ENCODE peak calls at places on chromosomes 4 and X, in six cellular contexts. I is A549, Y is tibial artery, N is right cardiac atrium, B is uterus, L is GM23248. Q is an unnamed sample. For H3K9me3 and H3K4me1, the result is how much of the 10 kb centered on the place peaks cover.

GRCh38 chrX:28584025-28584424 is 3.2 kb upstream of the IL1RAPL1 start:
- DNase-seq in L (no peak), I (no peak), Y (no peak), B (no peak), N (no peak), Q (no peak)

GRCh38 chrX:22758807-22759481 is 240.8 kb upstream of the DDX53 start:
- DNase-seq in B (no peak), N (no peak), L (no peak), I (no peak), Y (no peak), Q (no peak)

GRCh38 chrX:140360924-140361323 is 143.9 kb downstream of the SOX3 start:
- DNase-seq in Y (no peak), B (no peak), L (no peak), N (no peak), I (no peak), Q (peak)

GRCh38 chr4:24488399-24489164 is 95.8 kb downstream of the DHX15 start:
- DNase-seq in Y (peak), I (peak), N (peak), B (peak), L (peak), Q (peak)

GRCh38 chrX:115690554-115691216 is 129.7 kb downstream of the PLS3 start:
- DNase-seq in N (no peak), B (peak), Y (peak), I (peak), L (peak), Q (peak)

GRCh38 chr4:148092316-148093014 is 349.7 kb downstream of the NR3C2 start:
- DNase-seq in N (no peak), B (no peak), Y (no peak), I (no peak), L (no peak), Q (no peak)

GRCh38 chr4:11685481-11685880 is 256.8 kb upstream of the HS3ST1 start:
- DNase-seq in N (no peak), Y (no peak), L (no peak), B (no peak), I (no peak), Q (no peak)

GRCh38 chrX:51144828-51145442 is 187.7 kb upstream of the NUDT10 start:
- DNase-seq in L (peak), B (no peak), Y (no peak), I (peak), N (no peak), Q (peak)

GRCh38 chr4:879730-880079 is 52.4 kb downstream of the GAK start:
- DNase-seq in N (no peak), Y (no peak), B (no peak), L (no peak), I (no peak), Q (no peak)

GRCh38 chrX:63525491-63525890 is 174.4 kb upstream of the SPIN4 start:
- DNase-seq in N (no peak), B (no peak), Y (no peak), I (no peak), L (no peak), Q (peak)

GRCh38 chrX:151759041-151759440 is 24.5 kb downstream of the CNGA2 start:
- DNase-seq in N (no peak), B (no peak), L (no peak), I (no peak), Y (no peak), Q (no peak)

GRCh38 chr4:20520901-20521300 is 179.4 kb upstream of the PACRGL start:
- DNase-seq in I (no peak), N (no peak), B (no peak), L (peak), Y (no peak), Q (no peak)

GRCh38 chr4:150501019-150501727 is 80.8 kb upstream of the MAB21L2 start:
- DNase-seq in N (no peak), B (no peak), I (peak), L (peak), Y (no peak), Q (no peak)

GRCh38 chr4:1250527-1250812 is 1.5 kb upstream of the CTBP1 start:
- DNase-seq in L (no peak), N (peak), I (no peak), B (no peak), Y (no peak), Q (no peak)

GRCh38 chrX:39681885-39682284 is 415.9 kb downstream of the BCOR start:
- DNase-seq in N (no peak), Y (no peak), L (no peak), B (no peak), I (no peak), Q (no peak)

GRCh38 chrX:39677987-39678840 is 419.5 kb downstream of the BCOR start:
- DNase-seq in L (no peak), B (no peak), Y (no peak), I (no peak), N (peak), Q (no peak)

GRCh38 chrX:39678914-39679313 is 418.8 kb downstream of the BCOR start:
- DNase-seq in L (no peak), Y (no peak), N (no peak), B (no peak), I (no peak), Q (no peak)

GRCh38 chrX:39679497-39680157 is 418.1 kb downstream of the BCOR start:
- DNase-seq in I (no peak), B (no peak), N (no peak), L (no peak), Y (no peak), Q (no peak)

GRCh38 chrX:39682778-39683177 is 415.0 kb downstream of the BCOR start:
- DNase-seq in I (no peak), L (no peak), B (no peak), N (no peak), Y (no peak), Q (peak)
- H3K9me3 ChIP-seq in I (under half), L (under half), B (under half), N (under half), Y (under half), Q (under half)

GRCh38 chr4:6273661-6273990 is 4.0 kb downstream of the WFS1 start:
- DNase-seq in N (no peak), L (no peak), I (no peak), B (no peak), Y (no peak), Q (peak)

GRCh38 chr4:6275898-6276563 is 6.4 kb downstream of the WFS1 start:
- DNase-seq in I (no peak), Y (peak), L (no peak), B (no peak), N (no peak), Q (no peak)

GRCh38 chr4:6272863-6273660 is 3.4 kb downstream of the WFS1 start:
- DNase-seq in N (no peak), Y (no peak), B (peak), I (peak), L (peak), Q (no peak)

GRCh38 chr4:6277139-6277802 is 7.6 kb downstream of the WFS1 start:
- DNase-seq in L (no peak), B (peak), I (no peak), Y (no peak), N (no peak), Q (no peak)

DNA sequence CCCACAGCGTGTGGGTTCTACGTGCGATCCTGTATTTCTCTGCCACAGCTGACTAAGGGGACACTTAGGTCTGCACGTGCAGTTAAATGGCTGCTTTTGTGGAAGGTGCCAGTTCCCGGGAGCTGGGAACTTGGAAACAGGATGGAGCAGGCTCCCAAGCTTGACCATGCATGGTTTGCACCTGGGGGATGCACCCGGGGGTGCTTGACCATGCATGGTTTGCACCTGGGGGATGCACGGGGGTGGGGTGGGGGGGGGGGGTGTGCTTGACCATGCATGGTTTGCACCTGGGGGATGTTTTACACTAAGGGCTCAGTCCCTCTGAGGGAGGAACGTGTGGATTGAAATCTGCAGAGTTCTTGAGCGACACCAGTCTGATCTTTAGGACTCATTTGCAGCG is 5.7 kb downstream of the WFS1 start:
- DNase-seq in L (no peak), I (no peak), B (no peak), Y (no peak), N (no peak), Q (no peak)
- H3K4me1 ChIP-seq in L (under half), I (under half), B (half or more), Y (half or more), N (under half), Q (under half)

GRCh38 chrX:83185010-83185409 is 323.1 kb upstream of the POU3F4 start:
- DNase-seq in B (no peak), N (no peak), L (no peak), Y (no peak), I (no peak), Q (no peak)
- H3K9me3 ChIP-seq in B (under half), N (under half), L (under half), Y (under half), I (under half), Q (under half)

GRCh38 chr4:38114435-38114834 is 154.2 kb downstream of the PTTG2 start:
- DNase-seq in L (peak), B (no peak), Y (no peak), N (no peak), I (no peak), Q (peak)
- H3K4me1 ChIP-seq in L (under half), B (under half), Y (under half), N (under half), I (under half), Q (under half)

GRCh38 chr4:43471950-43472349 is 579.4 kb downstream of the GRXCR1 start:
- DNase-seq in I (peak), B (no peak), N (no peak), Y (no peak), L (peak), Q (no peak)
- H3K9me3 ChIP-seq in I (under half), B (under half), N (under half), Y (under half), L (under half), Q (under half)

GRCh38 chr4:38008493-38009120 is 48.4 kb downstream of the PTTG2 start:
- DNase-seq in I (no peak), N (no peak), Y (no peak), B (no peak), L (no peak), Q (no peak)
- H3K4me1 ChIP-seq in I (under half), N (under half), Y (half or more), B (under half), L (under half), Q (under half)

GRCh38 chrX:154594491-154594890 is 9.6 kb downstream of the CTAG1A start:
- DNase-seq in B (no peak), I (no peak), L (no peak), Y (no peak), N (no peak), Q (no peak)
- H3K9me3 ChIP-seq in B (under half), I (under half), L (under half), Y (under half), N (under half), Q (under half)

GRCh38 chr4:4860381-4860802 is 927 bp downstream of the MSX1 start:
- DNase-seq in L (no peak), Y (no peak), N (no peak), B (no peak), I (no peak), Q (peak)
- H3K4me1 ChIP-seq in L (under half), Y (half or more), N (under half), B (under half), I (under half), Q (under half)

Q was measured in HAP-1.